ENCODE peak calls at places on chromosomes 12 and 14, in five cellular contexts. B is HEK293T, U is nephron progenitor cell, D is AG09319, N is CMK. P is an unnamed sample.

GRCh38 chr14:61561144-61561543 is 134.2 kb upstream of the HIF1A start:
- DNase-seq in D (no peak), B (no peak), U (no peak), N (no peak), P (no peak)

GRCh38 chr12:11765817-11766794 is 116.6 kb downstream of the ETV6 start:
- DNase-seq in D (no peak), N (no peak), U (peak), B (no peak), P (peak)

GRCh38 chr14:40347675-40348074 is 915.4 kb upstream of the FBXO33 start:
- DNase-seq in N (no peak), U (no peak), B (no peak), D (no peak), P (no peak)

GRCh38 chr12:21073129-21073528 is 57.9 kb upstream of the SLCO1B1 start:
- DNase-seq in D (no peak), U (no peak), B (no peak), N (no peak), P (no peak)

GRCh38 chr12:106760184-106760531 is 14.3 kb upstream of the RIC8B start:
- DNase-seq in D (no peak), N (no peak), B (no peak), U (no peak), P (no peak)

GRCh38 chr12:79408665-79409064 is 282.1 kb downstream of the PAWR start:
- DNase-seq in B (no peak), D (no peak), N (no peak), U (no peak), P (no peak)

GRCh38 chr14:61376314-61376713 is 54.9 kb downstream of the PRKCH start:
- DNase-seq in U (no peak), D (no peak), B (no peak), N (no peak), P (no peak)

GRCh38 chr14:104856157-104856868 is 8.8 kb upstream of the CEP170B start:
- DNase-seq in B (no peak), U (no peak), D (no peak), N (no peak), P (no peak)

GRCh38 chr14:95456281-95456680 is 60.2 kb downstream of the SYNE3 start:
- DNase-seq in U (no peak), D (no peak), N (no peak), B (no peak), P (no peak)

GRCh38 chr14:29821665-29822429 is 105.8 kb downstream of the PRKD1 start:
- DNase-seq in U (no peak), B (no peak), N (no peak), D (no peak), P (no peak)

GRCh38 chr12:85468356-85469157 is 188.5 kb downstream of the ALX1 start:
- DNase-seq in N (peak), B (peak), D (peak), U (peak), P (peak)

GRCh38 chr14:67820428-67820881 is 876 bp downstream of the RAD51B start:
- DNase-seq in D (no peak), U (no peak), N (no peak), B (peak), P (no peak)

GRCh38 chr12:130775953-130776856 is 60.1 kb upstream of the RIMBP2 start:
- DNase-seq in D (peak), N (no peak), B (no peak), U (peak), P (peak)

GRCh38 chr12:120972870-120973543 is 5.3 kb upstream of the HNF1A start:
- DNase-seq in N (no peak), D (no peak), B (no peak), U (no peak), P (no peak)

GRCh38 chr14:59583755-59584154 is 7.1 kb upstream of the CCDC175 start:
- DNase-seq in N (no peak), B (peak), U (no peak), D (no peak), P (no peak)

GRCh38 chr14:105247715-105248367 is 492 bp upstream of the BTBD6 start:
- DNase-seq in U (no peak), N (no peak), D (no peak), B (no peak), P (no peak)

GRCh38 chr12:62983594-62983993 is 48.6 kb upstream of the PPM1H start:
- DNase-seq in N (no peak), D (no peak), U (no peak), B (no peak), P (peak)

GRCh38 chr14:67572608-67573007 is 27.5 kb downstream of the PIGH start:
- DNase-seq in N (no peak), B (no peak), U (no peak), D (no peak), P (no peak)

GRCh38 chr12:88793091-88793490 is 212.8 kb upstream of the KITLG start:
- DNase-seq in N (no peak), U (no peak), B (no peak), D (no peak), P (no peak)

GRCh38 chr12:113232787-113233585 is 11.7 kb downstream of the TPCN1 start:
- DNase-seq in N (no peak), U (peak), D (no peak), B (no peak), P (no peak)

GRCh38 chr12:84891106-84891838 is 21.3 kb downstream of the SLC6A15 start:
- DNase-seq in N (no peak), D (no peak), B (no peak), U (no peak), P (no peak)

P was measured in endothelial cell.